ENCODE peak calls at places on chromosome 4, in four cellular contexts. E, D, F and Y are unnamed samples.

GRCh38 chr4:112156546-112156945 is 11.3 kb downstream of the FAM241A start:
- DNase-seq in E (no peak), D (no peak), F (no peak), Y (no peak)

GRCh38 chr4:36152712-36153111 is 91.6 kb downstream of the ARAP2 start:
- DNase-seq in E (no peak), D (no peak), F (no peak), Y (no peak)

GRCh38 chr4:45317276-45317675 is 590.9 kb upstream of the GNPDA2 start:
- DNase-seq in E (no peak), D (no peak), F (no peak), Y (no peak)

GRCh38 chr4:123120473-123120872 is 198.1 kb upstream of the NUDT6 start:
- DNase-seq in E (peak; percentile 10), D (no peak), F (no peak), Y (no peak)

GRCh38 chr4:134906404-134907023 is 704.9 kb upstream of the PABPC4L start:
- DNase-seq in E (peak; percentile 10), D (no peak), F (no peak), Y (no peak)

GRCh38 chr4:183241771-183242170 is 78.3 kb downstream of the CLDN22 start:
- DNase-seq in E (no peak), D (no peak), F (no peak), Y (no peak)

GRCh38 chr4:3317656-3318211 is 24.9 kb downstream of the RGS12 start:
- DNase-seq in E (no peak), D (peak; percentile 15), F (no peak), Y (peak; percentile 70)

GRCh38 chr4:152990471-152991131 is 54.5 kb downstream of the FHDC1 start:
- DNase-seq in E (peak; percentile 14), D (no peak), F (no peak), Y (no peak)

GRCh38 chr4:139164731-139165130 is 12.3 kb downstream of the ELF2 start:
- DNase-seq in E (no peak), D (no peak), F (no peak), Y (no peak)

GRCh38 chr4:154086247-154086646 is 297.4 kb upstream of the SFRP2 start:
- DNase-seq in E (peak; percentile 36), D (no peak), F (no peak), Y (no peak)

GRCh38 chr4:67522851-67523671 is 22.2 kb downstream of the CENPC start:
- DNase-seq in E (no peak), D (no peak), F (no peak), Y (no peak)

GRCh38 chr4:5800496-5800895 is 89.5 kb downstream of the EVC start:
- DNase-seq in E (no peak), D (no peak), F (no peak), Y (peak; percentile 9)

GRCh38 chr4:17535242-17535641 is 20.3 kb downstream of the CLRN2 start:
- DNase-seq in E (no peak), D (no peak), F (no peak), Y (no peak)

GRCh38 chr4:10180927-10181744 is 64.5 kb upstream of the WDR1 start:
- DNase-seq in E (no peak), D (no peak), F (no peak), Y (peak; percentile 49)

GRCh38 chr4:10243856-10244255 is 127.3 kb upstream of the WDR1 start:
- DNase-seq in E (no peak), D (no peak), F (no peak), Y (no peak)

GRCh38 chr4:100936676-100937390 is 410.5 kb downstream of the PPP3CA start:
- DNase-seq in E (no peak), D (no peak), F (no peak), Y (no peak)

GRCh38 chr4:120005527-120005926 is 61.1 kb downstream of the MAD2L1 start:
- DNase-seq in E (no peak), D (no peak), F (no peak), Y (no peak)

GRCh38 chr4:92175250-92175649 is 128.5 kb upstream of the GRID2 start:
- DNase-seq in E (no peak), D (no peak), F (no peak), Y (no peak)

GRCh38 chr4:37970702-37971101 is 10.5 kb downstream of the PTTG2 start:
- DNase-seq in E (peak; percentile 71), D (peak; percentile 84), F (peak; percentile 86), Y (peak; percentile 85)

GRCh38 chr4:60884545-60884944 is 315.6 kb upstream of the ADGRL3 start:
- DNase-seq in E (no peak), D (no peak), F (no peak), Y (no peak)

GRCh38 chr4:5957091-5957490 is 61.1 kb downstream of the C4orf50 start:
- DNase-seq in E (no peak), D (no peak), F (no peak), Y (peak; percentile 21)

GRCh38 chr4:476501-476900 is 22.5 kb downstream of the ZNF721 start:
- DNase-seq in E (no peak), D (no peak), F (no peak), Y (no peak)

GRCh38 chr4:25884040-25884788 is 21.4 kb upstream of the SEL1L3 start:
- DNase-seq in E (no peak), D (no peak), F (no peak), Y (no peak)

GRCh38 chr4:153643406-153644016 is 40.6 kb upstream of the TLR2 start:
- DNase-seq in E (peak; percentile 60), D (no peak), F (no peak), Y (no peak)

GRCh38 chr4:151524610-151525009 is 115.6 kb downstream of the FHIP1A start:
- DNase-seq in E (no peak), D (no peak), F (no peak), Y (no peak)

GRCh38 chr4:10028910-10029309 is 7.6 kb upstream of the SLC2A9 start:
- DNase-seq in E (peak; percentile 49), D (no peak), F (no peak), Y (no peak)

GRCh38 chr4:23040539-23040938 is 347.8 kb downstream of the GBA3 start:
- DNase-seq in E (no peak), D (no peak), F (no peak), Y (no peak)

GRCh38 chr4:87179751-87180150 is 40.7 kb downstream of the KLHL8 start:
- DNase-seq in E (no peak), D (no peak), F (no peak), Y (no peak)

GRCh38 chr4:168643083-168643795 is 146.4 kb downstream of the PALLD start:
- DNase-seq in E (no peak), D (no peak), F (no peak), Y (no peak)

DNA sequence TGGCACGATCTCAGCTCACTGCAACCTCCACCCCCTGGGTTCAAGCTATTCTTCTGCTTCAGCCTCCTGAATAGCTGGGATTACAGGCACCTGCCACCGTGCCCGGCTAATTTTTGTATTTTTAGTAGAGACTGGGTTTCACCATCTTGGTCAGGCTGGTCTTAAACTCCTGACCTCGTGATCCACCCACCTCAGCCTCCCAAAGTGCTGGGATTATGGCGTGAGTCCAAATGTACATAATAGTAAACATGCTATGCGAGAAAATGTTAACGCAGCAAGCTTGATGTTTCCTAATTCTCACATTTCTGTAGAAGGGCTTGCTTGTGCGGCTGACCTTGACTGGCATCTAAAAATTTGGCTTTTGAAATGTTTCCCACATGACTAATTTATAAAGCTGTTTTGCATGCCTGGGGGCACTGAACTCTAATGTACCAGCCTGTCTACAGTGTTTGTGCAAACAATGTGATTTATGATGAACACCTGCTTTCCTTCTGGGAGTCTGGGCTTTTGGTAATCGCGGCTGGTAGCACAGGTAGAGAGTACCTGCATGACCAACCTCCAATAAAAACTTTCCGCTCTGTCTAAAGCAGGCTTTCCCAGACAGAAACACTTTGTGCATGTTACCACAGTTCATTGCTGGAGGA is 216.8 kb downstream of the IL15 start:
- DNase-seq in E (peak; percentile 22), D (no peak), F (peak; percentile 15), Y (no peak)
- TF ChIP-seq EP300 in E (no peak), D (no peak), F (no peak), Y (no peak)

GRCh38 chr4:155407480-155407879 is 30.7 kb upstream of the MAP9 start:
- DNase-seq in E (no peak), D (no peak), F (no peak), Y (no peak)

GRCh38 chr4:155402941-155403340 is 26.2 kb upstream of the MAP9 start:
- DNase-seq in E (no peak), D (no peak), F (no peak), Y (no peak)

GRCh38 chr4:155405059-155405458 is 28.3 kb upstream of the MAP9 start:
- DNase-seq in E (no peak), D (no peak), F (no peak), Y (no peak)

GRCh38 chr4:155400893-155401292 is 24.1 kb upstream of the MAP9 start:
- DNase-seq in E (no peak), D (no peak), F (no peak), Y (no peak)

DNA sequence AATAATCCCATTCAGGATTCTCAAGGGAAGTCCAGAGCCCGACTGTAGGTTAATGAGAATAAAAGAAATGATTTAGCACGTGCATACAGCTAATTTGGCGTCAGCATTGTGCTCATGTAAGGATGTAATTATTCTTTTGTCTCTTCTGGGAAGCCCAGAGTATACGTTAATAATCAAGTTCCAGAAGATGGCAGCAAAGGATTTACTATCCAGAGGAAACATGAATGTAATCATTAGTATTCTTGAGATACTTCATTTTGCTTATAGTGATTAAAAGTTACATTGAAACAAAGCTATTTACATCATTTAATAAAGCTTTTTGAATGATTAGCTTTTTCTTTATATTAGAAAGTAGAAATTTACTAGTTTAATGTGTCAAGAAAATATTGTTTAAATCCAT is 27.1 kb upstream of the MAP9 start:
- DNase-seq in E (peak; percentile 40), D (no peak), F (no peak), Y (no peak)
- TF ChIP-seq CTCF in E (peak; percentile 53), D (no peak), F (no peak), Y (peak; percentile 16)

DNA sequence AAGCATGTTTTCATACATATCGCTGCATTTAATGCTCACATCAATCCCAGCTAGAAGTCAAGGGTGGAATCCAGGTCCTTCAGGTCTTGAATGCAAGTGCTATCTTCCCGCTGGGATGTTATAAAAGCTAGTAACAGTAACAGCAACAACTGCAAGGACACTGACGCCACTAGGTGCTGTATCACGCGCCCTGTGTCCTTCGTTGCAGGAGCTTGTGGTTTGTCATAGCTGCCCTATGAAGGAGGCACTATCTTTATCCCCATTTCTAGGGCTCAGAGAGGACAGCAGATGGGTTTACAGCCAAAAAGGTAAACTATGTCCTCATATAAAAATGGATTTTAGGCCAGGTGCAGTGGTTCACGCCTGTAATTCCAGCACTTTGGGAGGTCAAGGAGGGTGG is 202.9 kb downstream of the NSUN7 start:
- DNase-seq in E (no peak), D (no peak), F (no peak), Y (no peak)
- H3K4me1 ChIP-seq in E (no peaks in the 10 kb centered on the region), D (peaks cover 4% of the 10 kb centered on the region), F (no peaks in the 10 kb centered on the region), Y (peaks cover 13% of the 10 kb centered on the region)

DNA sequence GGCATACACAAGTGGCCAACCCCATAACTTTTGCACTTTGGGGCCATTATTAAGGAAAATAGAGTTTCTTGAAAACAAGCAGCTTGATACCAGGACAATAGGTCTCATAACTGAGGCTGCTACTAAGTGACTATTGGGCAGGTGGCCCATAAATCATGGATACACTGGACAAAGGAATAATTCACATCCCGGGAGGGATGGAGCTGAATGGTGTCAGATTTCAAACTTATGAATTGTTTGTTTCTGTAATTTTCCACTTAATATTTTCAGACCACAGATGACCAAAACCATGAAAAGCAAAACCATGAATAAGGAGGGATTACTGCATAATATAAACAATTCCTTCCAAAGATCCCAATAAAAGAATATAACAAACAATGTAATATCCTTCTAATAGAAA is 114.4 kb downstream of the WDFY3 start:
- DNase-seq in E (no peak), D (no peak), F (no peak), Y (no peak)
- TF ChIP-seq EP300 in E (no peak), D (no peak), F (no peak), Y (no peak)

GRCh38 chr4:11497212-11497806 is 68.6 kb upstream of the HS3ST1 start:
- DNase-seq in E (no peak), D (no peak), F (no peak), Y (no peak)
- TF ChIP-seq CTCF in E (no peak), D (no peak), F (no peak), Y (no peak)